ENCODE peak calls at places on chromosomes 1 and 21, in nine cellular contexts. M is effector memory CD4-positive, alpha-beta T cell; W is NCI-H345; K is IMR-90; H is mesenteric fat pad; E is sigmoid colon; T is T-cell; P is MCF 10A; I is sciatic nerve. S is an unnamed sample.
A peak's percentile ranks its signal among the peaks of the same experiment; 100 is the strongest.

GRCh38 chr1:167517535-167518330 is 596 bp downstream of the CD247 start:
- DNase-seq in T (peak; percentile 65), M (peak; percentile 85), K (no peak), P (peak; percentile 88), E (no peak), I (no peak), H (no peak), W (no peak), S (no peak)

GRCh38 chr21:42459583-42460215 is 36.3 kb downstream of the RSPH1 start:
- DNase-seq in P (no peak), T (no peak), H (peak; percentile 83), W (no peak), K (no peak), M (no peak), I (peak; percentile 46), E (no peak), S (no peak)

GRCh38 chr1:177897601-177898376 is 72.1 kb downstream of the SEC16B start:
- DNase-seq in K (no peak), E (no peak), P (no peak), T (no peak), W (peak; percentile 91), M (no peak), H (no peak), I (no peak), S (peak; percentile 71)

GRCh38 chr1:20183035-20183434 is 2.9 kb upstream of the UBXN10 start:
- DNase-seq in M (no peak), P (no peak), K (no peak), W (no peak), T (no peak), H (no peak), E (no peak), I (no peak), S (no peak)

GRCh38 chr1:244322791-244323521 is 128.8 kb downstream of the ADSS2 start:
- DNase-seq in T (no peak), E (no peak), H (no peak), W (no peak), M (peak; percentile 28), P (peak; percentile 99), K (peak; percentile 98), I (no peak), S (peak; percentile 57)

GRCh38 chr1:87968259-87968955 is 639.7 kb downstream of the LMO4 start:
- DNase-seq in M (no peak), W (no peak), K (peak; percentile 69), P (no peak), T (no peak), E (peak; percentile 76), I (no peak), H (no peak), S (no peak)

GRCh38 chr1:28395181-28395580 is 25.6 kb downstream of the PHACTR4 start:
- DNase-seq in W (no peak), H (no peak), T (no peak), M (no peak), P (no peak), E (no peak), K (peak; percentile 29), I (no peak), S (no peak)

GRCh38 chr1:152440635-152441471 is 26.8 kb upstream of the CRNN start:
- DNase-seq in P (peak; percentile 89), I (peak; percentile 76), H (no peak), E (peak; percentile 85), T (peak; percentile 60), M (peak; percentile 35), K (peak; percentile 54), W (peak; percentile 17), S (no peak)

GRCh38 chr1:203216274-203217138 is 13.0 kb downstream of the CHIT1 start:
- DNase-seq in M (peak; percentile 5), H (peak; percentile 69), T (peak; percentile 36), E (no peak), I (peak; percentile 75), W (peak; percentile 78), K (peak; percentile 64), P (peak; percentile 89), S (peak; percentile 38)

GRCh38 chr1:241964550-241965241 is 7.1 kb downstream of the BECN2 start:
- DNase-seq in M (no peak), T (no peak), H (no peak), P (no peak), K (peak; percentile 5), E (no peak), W (no peak), I (no peak), S (no peak)

GRCh38 chr1:229117664-229118300 is 153.1 kb upstream of the RAB4A start:
- DNase-seq in P (peak; percentile 98), T (no peak), E (peak; percentile 94), M (no peak), K (peak; percentile 49), I (no peak), W (peak; percentile 41), H (no peak), S (peak; percentile 39)

GRCh38 chr1:39901486-39902120 is at the start of gene MYCL:
- DNase-seq in P (peak; percentile 79), I (peak; percentile 77), E (peak; percentile 69), M (peak; percentile 47), W (peak; percentile 97), K (peak; percentile 60), T (peak; percentile 26), H (no peak), S (peak; percentile 71)

GRCh38 chr1:12167493-12168429 is 970 bp downstream of the TNFRSF1B start:
- DNase-seq in P (no peak), H (no peak), T (no peak), W (no peak), K (no peak), I (no peak), M (no peak), E (no peak), S (no peak)

GRCh38 chr1:47870946-47871750 is 126.0 kb downstream of the TRABD2B start:
- DNase-seq in M (no peak), K (no peak), T (no peak), P (no peak), H (peak; percentile 71), I (no peak), W (no peak), E (no peak), S (no peak)

GRCh38 chr1:231918239-231919015 is 291.8 kb downstream of the DISC1 start:
- DNase-seq in W (no peak), K (peak; percentile 78), M (peak; percentile 3), P (peak; percentile 53), I (no peak), T (peak; percentile 39), H (no peak), E (no peak), S (no peak)

GRCh38 chr1:199310701-199311100 is 671.9 kb downstream of the PTPRC start:
- DNase-seq in K (no peak), I (no peak), H (no peak), M (no peak), E (no peak), W (no peak), T (no peak), P (no peak), S (no peak)

GRCh38 chr1:210709694-210710093 is 381.0 kb downstream of the HHAT start:
- DNase-seq in P (peak; percentile 69), M (no peak), W (no peak), K (no peak), H (no peak), T (no peak), E (no peak), I (no peak), S (no peak)

S was measured in LNCaP clone FGC.